ENCODE peak calls at places on chromosomes 1 and 21, in four cellular contexts. D is A549, I is BJ, P is keratinocyte. B is an unnamed sample.

GRCh38 chr1:8133657-8134430 is 107.7 kb upstream of the ERRFI1 start:
- DNase-seq in D (no peak), I (peak; percentile 78), P (peak; percentile 50), B (peak; percentile 68)

GRCh38 chr1:239368436-239369109 is 17.8 kb upstream of the CHRM3 start:
- DNase-seq in D (no peak), I (no peak), P (no peak), B (no peak)

GRCh38 chr1:229554886-229555621 is 3.5 kb downstream of the ABCB10 start:
- DNase-seq in D (no peak), I (no peak), P (no peak), B (no peak)

GRCh38 chr1:68046885-68047658 is 3.4 kb downstream of the DIRAS3 start:
- DNase-seq in D (no peak), I (no peak), P (no peak), B (no peak)

GRCh38 chr1:74641876-74642275 is 31.7 kb downstream of the ERICH3 start:
- DNase-seq in D (no peak), I (no peak), P (no peak), B (no peak)

GRCh38 chr1:91883470-91883869 is 2.5 kb downstream of the TGFBR3 start:
- DNase-seq in D (peak; percentile 50), I (no peak), P (no peak), B (peak; percentile 48)

GRCh38 chr1:28573564-28573963 is 18.5 kb upstream of the RAB42 start:
- DNase-seq in D (no peak), I (no peak), P (no peak), B (no peak)

GRCh38 chr1:168469690-168470089 is 74.1 kb downstream of the XCL2 start:
- DNase-seq in D (peak; percentile 21), I (peak; percentile 95), P (no peak), B (peak; percentile 93)

GRCh38 chr1:112998592-112999235 is 42.7 kb upstream of the SLC16A1 start:
- DNase-seq in D (no peak), I (no peak), P (peak; percentile 58), B (peak; percentile 33)

DNA sequence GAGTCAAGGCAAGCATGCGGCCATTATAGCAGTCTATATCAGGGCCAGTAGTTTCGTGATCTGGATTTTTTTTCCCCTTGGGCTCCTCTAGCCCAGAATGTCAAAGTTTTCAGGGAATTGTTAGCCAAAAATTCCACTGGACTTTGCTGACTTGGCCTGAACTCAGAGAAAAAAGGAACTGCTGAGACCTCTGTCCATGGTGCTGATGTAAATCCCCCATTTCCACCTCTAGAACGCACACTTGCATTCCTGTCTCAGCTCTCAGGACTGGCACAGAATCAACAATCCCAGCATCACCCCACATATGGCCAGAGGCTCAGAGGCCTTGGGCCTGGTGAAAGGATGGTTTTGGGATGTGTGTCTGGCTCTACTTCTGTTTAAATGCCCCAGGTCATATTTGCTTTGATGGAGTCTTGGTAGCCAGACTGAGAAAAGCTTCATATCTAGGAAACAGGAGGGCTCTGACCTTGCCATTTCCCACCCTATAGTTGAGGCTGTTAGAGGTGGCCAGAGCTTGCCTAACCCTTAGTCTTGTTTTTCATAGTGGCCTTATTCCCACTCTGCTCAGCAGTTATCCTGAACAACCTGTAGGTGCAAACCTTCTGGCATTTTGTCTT is 16.9 kb upstream of the EFCAB14 start:
- DNase-seq in D (no peak), I (no peak), P (no peak), B (peak; percentile 50)
- TF ChIP-seq CTCF in D (no peak), I (peak; percentile 52), P (peak; percentile 61), B (peak; percentile 30)

GRCh38 chr1:226107471-226108460 is 45.2 kb downstream of the H3-3A start:
- DNase-seq in D (no peak), I (no peak), P (no peak), B (no peak)
- TF ChIP-seq CTCF in D (no peak), I (no peak), P (no peak), B (no peak)

GRCh38 chr1:225514671-225515081 is 86.8 kb upstream of the LBR start:
- DNase-seq in D (no peak), I (no peak), P (no peak), B (no peak)
- TF ChIP-seq CTCF in D (no peak), I (no peak), P (no peak), B (no peak)

GRCh38 chr1:218991089-218991488 is 182.6 kb upstream of the LYPLAL1 start:
- DNase-seq in D (no peak), I (peak; percentile 78), P (no peak), B (no peak)

GRCh38 chr1:219000606-219001005 is 173.1 kb upstream of the LYPLAL1 start:
- DNase-seq in D (no peak), I (no peak), P (no peak), B (no peak)

GRCh38 chr1:219000005-219000404 is 173.7 kb upstream of the LYPLAL1 start:
- DNase-seq in D (no peak), I (no peak), P (no peak), B (no peak)

GRCh38 chr1:218994615-218995014 is 179.1 kb upstream of the LYPLAL1 start:
- DNase-seq in D (no peak), I (no peak), P (no peak), B (no peak)

DNA sequence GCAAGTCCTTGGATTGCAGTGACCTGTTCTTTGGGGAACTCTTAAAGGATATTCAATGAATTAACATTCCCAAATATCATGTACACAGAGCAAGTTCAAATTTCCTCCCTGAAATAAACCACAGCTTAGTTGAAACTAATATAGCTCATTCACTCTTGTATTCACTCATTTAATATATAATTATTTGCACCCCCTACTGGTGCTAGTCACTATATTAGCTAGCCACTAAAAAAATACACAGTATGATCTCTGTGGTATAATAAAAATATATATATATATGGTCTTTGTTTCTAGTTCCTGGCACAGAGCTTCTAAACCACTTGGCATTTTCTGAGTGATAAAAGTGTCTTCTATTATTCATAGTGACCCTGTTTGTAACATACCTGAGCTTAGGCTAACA is 177.3 kb upstream of the LYPLAL1 start:
- DNase-seq in D (no peak), I (no peak), P (no peak), B (peak; percentile 26)
- TF ChIP-seq CTCF in D (no peak), I (peak; percentile 17), P (no peak), B (peak; percentile 64)

DNA sequence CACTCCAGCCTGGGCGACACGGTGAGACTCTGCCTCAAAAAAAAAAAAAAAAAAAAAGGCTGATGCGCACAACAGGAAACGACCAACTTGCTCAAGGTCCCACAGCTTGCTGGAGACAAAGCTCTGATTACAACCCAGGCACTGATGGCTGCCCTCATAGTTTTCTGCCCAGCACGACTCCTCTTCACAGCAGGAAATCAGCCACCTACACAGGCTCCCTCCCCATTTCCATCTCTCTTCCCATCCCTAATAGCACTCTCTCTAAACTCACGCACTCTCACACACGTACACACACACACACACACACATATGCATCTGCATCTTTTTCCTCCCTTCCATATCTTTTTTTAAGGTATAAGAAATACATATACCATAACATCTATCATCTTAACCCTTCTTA is 153.5 kb upstream of the SOD1 start:
- DNase-seq in D (no peak), I (no peak), P (no peak), B (no peak)
- TF ChIP-seq CTCF in D (no peak), I (no peak), P (no peak), B (no peak)

GRCh38 chr1:94039514-94039870 is 81.5 kb downstream of the ABCA4 start:
- DNase-seq in D (peak; percentile 43), I (no peak), P (peak; percentile 55), B (peak; percentile 48)
- TF ChIP-seq CTCF in D (peak; percentile 71), I (peak; percentile 86), P (peak; percentile 88), B (peak; percentile 97)

GRCh38 chr1:174414205-174414604 is 33.6 kb upstream of the GPR52 start:
- DNase-seq in D (no peak), I (no peak), P (no peak), B (no peak)

GRCh38 chr1:174417921-174418320 is 29.8 kb upstream of the GPR52 start:
- DNase-seq in D (no peak), I (no peak), P (no peak), B (no peak)

GRCh38 chr1:174408142-174408541 is 39.6 kb upstream of the GPR52 start:
- DNase-seq in D (no peak), I (peak; percentile 9), P (no peak), B (no peak)

GRCh38 chr1:174407705-174408104 is 40.1 kb upstream of the GPR52 start:
- DNase-seq in D (no peak), I (peak; percentile 68), P (no peak), B (peak; percentile 32)

GRCh38 chr1:174413632-174414031 is 34.1 kb upstream of the GPR52 start:
- DNase-seq in D (no peak), I (no peak), P (no peak), B (no peak)
- TF ChIP-seq CTCF in D (no peak), I (no peak), P (no peak), B (peak; percentile 65)

B was measured in HFFc6.